ENCODE peak calls at places on chromosomes 1 and 21, in four cellular contexts. X is neuronal stem cell, M is mesenchymal stem cell, J is H1. T is an unnamed sample.

GRCh38 chr1:209601809-209602657 is 18.5 kb downstream of the CAMK1G start:
- DNase-seq in X (no peak), J (no peak), M (peak), T (no peak)

GRCh38 chr1:57302812-57303607 is 120.8 kb downstream of the DAB1 start:
- DNase-seq in M (no peak), X (no peak), J (no peak), T (no peak)

GRCh38 chr1:167599839-167600581 is 30.0 kb upstream of the RCSD1 start:
- DNase-seq in M (peak), X (no peak), J (no peak), T (no peak)

GRCh38 chr1:185432943-185433342 is 115.9 kb upstream of the IVNS1ABP start:
- DNase-seq in J (no peak), M (no peak), X (no peak), T (no peak)

GRCh38 chr1:58391056-58391455 is 155.5 kb downstream of the OMA1 start:
- DNase-seq in M (no peak), X (no peak), J (no peak), T (no peak)

GRCh38 chr1:70331962-70332361 is 22.6 kb downstream of the ANKRD13C start:
- DNase-seq in X (no peak), M (peak), J (no peak), T (no peak)

GRCh38 chr1:55912438-55912837 is 666.9 kb downstream of the PLPP3 start:
- DNase-seq in J (no peak), M (no peak), X (no peak), T (no peak)

GRCh38 chr1:95068956-95069710 is 3.6 kb downstream of the ALG14 start:
- DNase-seq in X (no peak), J (no peak), M (peak), T (no peak)

GRCh38 chr21:42777757-42778344 is 101.5 kb downstream of the WDR4 start:
- DNase-seq in M (no peak), J (no peak), X (no peak), T (no peak)

GRCh38 chr1:58773406-58773840 is 10.4 kb downstream of the JUN start:
- DNase-seq in X (no peak), J (no peak), M (peak), T (no peak)

GRCh38 chr21:15730484-15731242 is 881 bp downstream of the USP25 start:
- DNase-seq in X (peak), M (peak), J (no peak), T (no peak)

GRCh38 chr1:51484591-51484990 is 34.5 kb downstream of the EPS15 start:
- DNase-seq in X (no peak), J (no peak), M (peak), T (no peak)

GRCh38 chr1:38991638-38992449 is 768 bp downstream of the AKIRIN1 start:
- DNase-seq in X (peak), M (peak), J (no peak), T (peak)

GRCh38 chr1:227356582-227357228 is 38.4 kb upstream of the CDC42BPA start:
- DNase-seq in X (no peak), J (peak), M (no peak), T (peak)

GRCh38 chr1:166590161-166590560 is 249.1 kb upstream of the POGK start:
- DNase-seq in M (no peak), X (no peak), J (no peak), T (no peak)

GRCh38 chr1:10665930-10666850 is 130.3 kb downstream of the CASZ1 start:
- DNase-seq in M (no peak), X (no peak), J (no peak), T (no peak)

GRCh38 chr1:247056071-247056470 is 22.5 kb downstream of the ZNF670 start:
- DNase-seq in X (no peak), M (no peak), J (no peak), T (no peak)

GRCh38 chr1:115714572-115715141 is 53.9 kb downstream of the CASQ2 start:
- DNase-seq in J (no peak), M (no peak), X (no peak), T (peak)

GRCh38 chr21:44579833-44580144 is 615 bp downstream of the KRTAP10-5 start:
- DNase-seq in M (no peak), X (no peak), J (no peak), T (peak)

GRCh38 chr1:183391863-183392262 is 26.3 kb downstream of the NMNAT2 start:
- DNase-seq in J (no peak), M (no peak), X (no peak), T (no peak)

GRCh38 chr1:6545276-6545934 is 8.9 kb downstream of the NOL9 start:
- DNase-seq in X (no peak), J (no peak), M (no peak), T (no peak)

GRCh38 chr1:46699670-46700069 is 19.2 kb downstream of the EFCAB14 start:
- DNase-seq in X (no peak), M (no peak), J (no peak), T (no peak)

GRCh38 chr1:201180133-201180532 is 10.5 kb upstream of the IGFN1 start:
- DNase-seq in J (no peak), X (no peak), M (no peak), T (no peak)

GRCh38 chr1:117795190-117795589 is 134.2 kb downstream of the GDAP2 start:
- DNase-seq in X (no peak), M (peak), J (no peak), T (no peak)

GRCh38 chr1:202825748-202826147 is 15.0 kb downstream of the PCAT6 start:
- DNase-seq in X (no peak), M (no peak), J (no peak), T (no peak)

GRCh38 chr1:206891412-206891811 is 5.8 kb upstream of the IL24 start:
- DNase-seq in X (no peak), M (no peak), J (no peak), T (no peak)

GRCh38 chr21:34871026-34871908 is 177.8 kb downstream of the RUNX1 start:
- DNase-seq in X (no peak), M (no peak), J (no peak), T (no peak)
- H2BK12ac ChIP-seq in X (no peak), M (no peak), J (no peak), T (no peak)

DNA sequence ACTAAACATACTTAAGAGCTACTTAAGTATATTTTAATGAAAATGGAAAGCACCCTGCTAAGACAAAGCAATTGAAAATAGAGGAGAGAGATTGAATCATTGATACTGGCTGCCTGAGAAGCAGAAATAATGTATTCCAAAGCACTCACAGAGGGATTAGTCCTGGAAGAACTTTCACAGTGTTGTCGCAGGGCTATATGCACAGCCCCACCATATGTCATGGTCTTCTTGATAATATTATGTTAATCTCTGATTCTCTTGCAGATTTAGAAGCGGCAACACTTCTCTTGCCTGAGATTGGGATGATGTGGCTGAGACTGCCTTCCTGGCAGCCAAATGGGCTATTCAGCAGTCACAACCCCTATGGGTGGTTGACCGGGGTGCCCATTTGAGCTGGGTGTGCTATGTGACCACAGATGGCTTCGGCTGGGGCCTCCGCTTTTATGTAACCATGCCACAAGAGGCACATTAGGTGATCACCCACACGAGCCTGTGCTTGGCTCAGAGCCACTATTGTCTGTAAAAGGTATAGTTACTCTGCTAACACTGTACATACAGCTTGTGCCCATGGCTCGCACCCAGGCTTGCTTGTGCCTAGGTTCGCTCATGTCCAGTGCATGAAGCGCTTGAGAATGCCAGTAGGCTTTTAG is 152.2 kb upstream of the SGIP1 start:
- DNase-seq in X (no peak), M (no peak), J (no peak), T (no peak)
- H3K4me2 ChIP-seq in X (no peak), M (no peak), J (no peak), T (no peak)

DNA sequence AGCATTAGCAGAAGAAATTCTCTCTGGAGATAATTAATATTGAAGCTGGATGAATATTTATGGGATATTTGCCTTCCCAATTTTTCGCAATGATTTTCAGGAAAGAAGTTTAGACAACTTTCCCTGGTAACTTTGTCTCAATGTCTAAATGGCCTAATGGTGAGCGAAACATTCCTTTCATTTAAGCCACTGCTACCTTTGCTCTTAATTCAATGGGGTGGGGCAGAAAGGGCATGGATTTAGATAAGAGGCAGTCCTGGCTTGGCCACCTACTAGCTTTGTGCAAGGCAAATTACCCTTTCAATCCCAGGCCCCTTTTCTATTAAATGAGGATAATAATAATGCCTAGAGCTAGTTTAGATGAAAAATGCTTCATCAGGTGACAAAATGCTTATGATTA is 27.1 kb upstream of the LYST start:
- DNase-seq in X (no peak), M (no peak), J (no peak), T (no peak)
- H2BK12ac ChIP-seq in X (no peak), M (no peak), J (no peak), T (no peak)

GRCh38 chr1:222891578-222891977 is 76.7 kb downstream of the DISP1 start:
- DNase-seq in X (no peak), M (peak), J (no peak), T (no peak)
- H3K4me2 ChIP-seq in X (no peak), M (no peak), J (no peak), T (no peak)

GRCh38 chr1:219379691-219380090 is 206.0 kb downstream of the LYPLAL1 start:
- DNase-seq in J (no peak), X (no peak), M (no peak), T (no peak)
- H2BK12ac ChIP-seq in J (no peak), X (no peak), M (no peak), T (no peak)